ENCODE peak calls at places on chromosomes 5 and 9, in six cellular contexts. O is stomach, H is uterus, Z is A549, A is mammary epithelial cell, V is AG09319. M is an unnamed sample.

GRCh38 chr5:124735169-124735858 is 11.1 kb downstream of the ZNF608 start:
- DNase-seq in O (no peak), H (peak), Z (no peak), A (no peak), V (peak), M (no peak)

GRCh38 chr9:76490249-76490990 is 31.4 kb downstream of the GCNT1 start:
- DNase-seq in O (no peak), H (no peak), Z (no peak), A (no peak), V (no peak), M (no peak)

GRCh38 chr9:123702477-123702876 is 227.4 kb downstream of the DENND1A start:
- DNase-seq in O (no peak), H (no peak), Z (no peak), A (no peak), V (no peak), M (no peak)

GRCh38 chr9:113504725-113505590 is 41.4 kb downstream of the RGS3 start:
- DNase-seq in O (no peak), H (no peak), Z (peak), A (no peak), V (no peak), M (no peak)

GRCh38 chr9:24832307-24832706 is 286.6 kb upstream of the IZUMO3 start:
- DNase-seq in O (no peak), H (no peak), Z (peak), A (no peak), V (no peak), M (no peak)

GRCh38 chr5:131104169-131104775 is 60.8 kb downstream of the HINT1 start:
- DNase-seq in O (no peak), H (no peak), Z (no peak), A (peak), V (no peak), M (no peak)

GRCh38 chr9:123368023-123368422 is 12.0 kb downstream of the CRB2 start:
- DNase-seq in O (no peak), H (no peak), Z (no peak), A (no peak), V (no peak), M (no peak)

GRCh38 chr9:93675336-93676150 is 99.2 kb downstream of the PHF2 start:
- DNase-seq in O (peak), H (peak), Z (no peak), A (no peak), V (no peak), M (peak)

GRCh38 chr9:77455312-77455927 is 192.7 kb downstream of the GNA14 start:
- DNase-seq in O (peak), H (no peak), Z (peak), A (peak), V (no peak), M (no peak)

GRCh38 chr9:114898741-114899140 is 31.6 kb downstream of the TNFSF8 start:
- DNase-seq in O (peak), H (no peak), Z (no peak), A (no peak), V (no peak), M (no peak)

GRCh38 chr9:86281577-86282076 is 711 bp downstream of the ISCA1 start:
- DNase-seq in O (no peak), H (no peak), Z (no peak), A (no peak), V (no peak), M (no peak)

GRCh38 chr5:38478166-38478565 is 78.3 kb downstream of the LIFR start:
- DNase-seq in O (no peak), H (no peak), Z (no peak), A (no peak), V (no peak), M (no peak)

GRCh38 chr5:79172269-79172668 is 60.7 kb downstream of the BHMT start:
- DNase-seq in O (no peak), H (no peak), Z (no peak), A (no peak), V (no peak), M (no peak)

GRCh38 chr9:71858812-71859211 is 52.2 kb downstream of the ABHD17B start:
- DNase-seq in O (no peak), H (no peak), Z (no peak), A (peak), V (no peak), M (no peak)

GRCh38 chr9:61666849-61667371 is 477.1 kb downstream of the SPATA31A7 start:
- DNase-seq in O (peak), H (peak), Z (no peak), A (no peak), V (no peak), M (no peak)

GRCh38 chr9:98860871-98861293 is 53.4 kb downstream of the GALNT12 start:
- DNase-seq in O (peak), H (peak), Z (peak), A (peak), V (peak), M (no peak)

GRCh38 chr5:135127604-135128240 is 93.7 kb upstream of the PITX1 start:
- DNase-seq in O (peak), H (no peak), Z (peak), A (peak), V (peak), M (no peak)

GRCh38 chr9:130630091-130630450 is 34.3 kb upstream of the PRDM12 start:
- DNase-seq in O (no peak), H (no peak), Z (no peak), A (no peak), V (no peak), M (no peak)

GRCh38 chr5:73940026-73940425 is 314.0 kb downstream of the ARHGEF28 start:
- DNase-seq in O (no peak), H (no peak), Z (no peak), A (peak), V (no peak), M (no peak)

GRCh38 chr5:9454012-9454481 is 91.8 kb downstream of the SEMA5A start:
- DNase-seq in O (no peak), H (no peak), Z (no peak), A (no peak), V (no peak), M (no peak)

GRCh38 chr5:115379622-115380344 is 83.3 kb upstream of the CCDC112 start:
- DNase-seq in O (peak), H (no peak), Z (no peak), A (peak), V (no peak), M (no peak)

GRCh38 chr5:135391123-135391868 is 7.7 kb downstream of the MACROH2A1 start:
- DNase-seq in O (no peak), H (no peak), Z (no peak), A (peak), V (peak), M (no peak)

GRCh38 chr5:16889203-16889971 is 46.7 kb downstream of the MYO10 start:
- DNase-seq in O (no peak), H (no peak), Z (peak), A (no peak), V (no peak), M (no peak)

GRCh38 chr5:43602456-43602817 is 543 bp upstream of the NNT start:
- DNase-seq in O (peak), H (peak), Z (peak), A (peak), V (no peak), M (no peak)

GRCh38 chr5:111584651-111585050 is 72.3 kb upstream of the STARD4 start:
- DNase-seq in O (no peak), H (no peak), Z (no peak), A (peak), V (no peak), M (no peak)

GRCh38 chr5:163968651-163969050 is 463.2 kb downstream of the MAT2B start:
- DNase-seq in O (no peak), H (no peak), Z (no peak), A (no peak), V (no peak), M (no peak)

GRCh38 chr5:95846554-95847260 is 24.2 kb upstream of the GLRX start:
- DNase-seq in O (peak), H (peak), Z (peak), A (peak), V (peak), M (no peak)

GRCh38 chr5:126449751-126450271 is 26.6 kb downstream of the GRAMD2B start:
- DNase-seq in O (no peak), H (no peak), Z (no peak), A (peak), V (no peak), M (no peak)

GRCh38 chr5:1111727-1112289 is at the start of gene SLC12A7:
- DNase-seq in O (peak), H (peak), Z (peak), A (peak), V (no peak), M (no peak)

GRCh38 chr5:127031147-127031862 is 947 bp upstream of the MARCHF3 start:
- DNase-seq in O (peak), H (no peak), Z (peak), A (no peak), V (no peak), M (no peak)

GRCh38 chr5:169299651-169300467 is 1.1 kb downstream of the SLIT3 start:
- DNase-seq in O (no peak), H (peak), Z (peak), A (peak), V (no peak), M (no peak)

GRCh38 chr9:123058834-123059233 is 25.4 kb downstream of the GPR21 start:
- DNase-seq in O (no peak), H (no peak), Z (peak), A (peak), V (no peak), M (no peak)

GRCh38 chr9:137640862-137641261 is 22.1 kb downstream of the EHMT1 start:
- DNase-seq in O (no peak), H (no peak), Z (no peak), A (no peak), V (no peak), M (no peak)

GRCh38 chr9:137642118-137642601 is 23.4 kb downstream of the EHMT1 start:
- DNase-seq in O (no peak), H (no peak), Z (no peak), A (no peak), V (no peak), M (no peak)

GRCh38 chr9:137642892-137643291 is 24.1 kb downstream of the EHMT1 start:
- DNase-seq in O (no peak), H (no peak), Z (no peak), A (no peak), V (no peak), M (no peak)

GRCh38 chr9:137638680-137639079 is 19.9 kb downstream of the EHMT1 start:
- DNase-seq in O (no peak), H (no peak), Z (no peak), A (no peak), V (no peak), M (no peak)

GRCh38 chr9:137639303-137640051 is 20.7 kb downstream of the EHMT1 start:
- DNase-seq in O (no peak), H (no peak), Z (no peak), A (no peak), V (no peak), M (no peak)
- TF ChIP-seq CTCF in O (no peak), H (no peak), Z (no peak), A (no peak), V (no peak), M (no peak)

GRCh38 chr5:2756211-2756746 is 4.8 kb upstream of the IRX2 start:
- DNase-seq in O (peak), H (no peak), Z (peak), A (peak), V (peak), M (no peak)

GRCh38 chr5:2754621-2755370 is 3.3 kb upstream of the IRX2 start:
- DNase-seq in O (no peak), H (no peak), Z (no peak), A (peak), V (no peak), M (no peak)

GRCh38 chr5:2755811-2756210 is 4.3 kb upstream of the IRX2 start:
- DNase-seq in O (no peak), H (no peak), Z (no peak), A (peak), V (no peak), M (no peak)

GRCh38 chr5:2756764-2757163 is 5.3 kb upstream of the IRX2 start:
- DNase-seq in O (no peak), H (no peak), Z (no peak), A (no peak), V (no peak), M (no peak)

DNA sequence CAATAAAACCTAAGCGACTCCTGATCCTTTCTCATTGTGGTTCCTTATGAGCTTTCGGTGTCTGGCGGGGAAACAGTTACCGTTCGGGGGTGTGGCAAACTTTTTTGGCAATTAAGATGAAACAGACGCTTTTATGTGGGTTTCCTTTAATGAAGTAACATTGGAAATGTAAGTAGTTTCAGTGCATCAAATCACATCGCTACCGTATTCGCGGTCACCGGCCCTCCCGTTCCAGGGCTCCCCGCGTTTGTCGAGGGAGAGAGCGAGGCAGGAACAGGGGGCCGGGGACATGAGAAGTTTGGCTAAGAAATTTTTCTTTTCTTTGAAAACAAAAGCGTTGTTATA is 3.9 kb upstream of the IRX2 start:
- DNase-seq in O (no peak), H (no peak), Z (no peak), A (peak), V (no peak), M (no peak)
- TF ChIP-seq CTCF in O (no peak), H (no peak), Z (no peak), A (no peak), V (no peak), M (no peak)

GRCh38 chr5:55701462-55702103 is 10.5 kb downstream of the SLC38A9 start:
- DNase-seq in O (no peak), H (no peak), Z (no peak), A (no peak), V (no peak), M (no peak)
- TF ChIP-seq CTCF in O (no peak), H (no peak), Z (no peak), A (no peak), V (no peak), M (no peak)

DNA sequence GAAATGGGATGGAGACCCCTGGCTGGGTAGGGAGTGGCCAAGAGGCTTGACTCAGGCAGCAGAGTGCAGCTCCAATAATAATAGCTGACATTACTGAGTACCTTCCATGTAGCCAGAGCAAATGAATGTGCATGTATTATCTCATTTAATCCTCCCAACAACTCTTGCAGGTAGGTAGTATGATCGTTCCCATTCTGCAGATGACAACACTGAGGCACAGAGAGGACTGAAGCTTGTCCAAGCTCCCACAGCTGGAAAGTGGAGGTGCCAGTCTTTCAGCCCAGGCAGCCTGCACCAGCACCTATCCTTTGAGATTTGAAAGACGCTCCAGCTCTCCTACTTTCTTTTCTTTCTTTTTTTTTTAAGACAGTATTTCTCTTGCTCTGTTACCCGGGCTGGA is 87.6 kb downstream of the PCDH1 start:
- DNase-seq in O (no peak), H (no peak), Z (no peak), A (no peak), V (no peak), M (no peak)
- TF ChIP-seq CTCF in O (no peak), H (no peak), Z (no peak), A (no peak), V (no peak), M (no peak)

GRCh38 chr9:32955655-32956478 is 45.6 kb downstream of the APTX start:
- DNase-seq in O (no peak), H (no peak), Z (no peak), A (no peak), V (no peak), M (no peak)
- TF ChIP-seq CTCF in O (no peak), H (no peak), Z (no peak), A (no peak), V (no peak), M (no peak)